ENCODE peak calls at places on chromosome 21, in nine cellular contexts. S, V, F, K, J, U, M, Z and W are unnamed samples.

GRCh38 chr21:46347791-46348381 is 23.9 kb downstream of the PCNT start:
- DNase-seq in S (no peak), V (peak), F (peak), K (no peak), J (no peak), U (peak), M (no peak), Z (peak), W (peak)

GRCh38 chr21:45302082-45303061 is 14.7 kb upstream of the POFUT2 start:
- DNase-seq in S (no peak), V (peak), F (peak), K (peak), J (peak), U (peak), M (no peak), Z (peak), W (peak)

GRCh38 chr21:46065993-46066842 is 31.7 kb upstream of the COL6A2 start:
- DNase-seq in S (no peak), V (no peak), F (peak), K (peak), J (no peak), U (peak), M (peak), Z (no peak), W (no peak)

GRCh38 chr21:27511241-27511640 is 544.4 kb upstream of the ADAMTS5 start:
- DNase-seq in S (no peak), V (no peak), F (no peak), K (no peak), J (no peak), U (no peak), M (no peak), Z (no peak), W (no peak)

GRCh38 chr21:42833439-42833815 is 45.9 kb downstream of the WDR4 start:
- DNase-seq in S (no peak), V (no peak), F (peak), K (no peak), J (peak), U (no peak), M (peak), Z (no peak), W (peak)

GRCh38 chr21:43737158-43737950 is 18.4 kb downstream of the PDXK start:
- DNase-seq in S (no peak), V (no peak), F (no peak), K (no peak), J (no peak), U (no peak), M (no peak), Z (no peak), W (no peak)

GRCh38 chr21:40254540-40255455 is 387.6 kb downstream of the PCP4 start:
- DNase-seq in S (no peak), V (no peak), F (peak), K (no peak), J (no peak), U (no peak), M (no peak), Z (no peak), W (no peak)

GRCh38 chr21:18384771-18385170 is 18.8 kb downstream of the TMPRSS15 start:
- DNase-seq in S (no peak), V (no peak), F (no peak), K (no peak), J (no peak), U (no peak), M (no peak), Z (no peak), W (peak)

GRCh38 chr21:44579833-44580144 is 615 bp downstream of the KRTAP10-5 start:
- DNase-seq in S (no peak), V (no peak), F (no peak), K (peak), J (no peak), U (no peak), M (peak), Z (no peak), W (no peak)

GRCh38 chr21:42670058-42670830 is 16.8 kb downstream of the PDE9A start:
- DNase-seq in S (no peak), V (no peak), F (no peak), K (no peak), J (no peak), U (no peak), M (no peak), Z (no peak), W (no peak)

GRCh38 chr21:45494135-45494850 is 47.9 kb downstream of the SLC19A1 start:
- DNase-seq in S (no peak), V (no peak), F (no peak), K (no peak), J (no peak), U (no peak), M (no peak), Z (peak), W (no peak)

GRCh38 chr21:15978158-15978805 is 248.5 kb downstream of the USP25 start:
- DNase-seq in S (peak), V (no peak), F (no peak), K (no peak), J (no peak), U (no peak), M (no peak), Z (no peak), W (peak)

DNA sequence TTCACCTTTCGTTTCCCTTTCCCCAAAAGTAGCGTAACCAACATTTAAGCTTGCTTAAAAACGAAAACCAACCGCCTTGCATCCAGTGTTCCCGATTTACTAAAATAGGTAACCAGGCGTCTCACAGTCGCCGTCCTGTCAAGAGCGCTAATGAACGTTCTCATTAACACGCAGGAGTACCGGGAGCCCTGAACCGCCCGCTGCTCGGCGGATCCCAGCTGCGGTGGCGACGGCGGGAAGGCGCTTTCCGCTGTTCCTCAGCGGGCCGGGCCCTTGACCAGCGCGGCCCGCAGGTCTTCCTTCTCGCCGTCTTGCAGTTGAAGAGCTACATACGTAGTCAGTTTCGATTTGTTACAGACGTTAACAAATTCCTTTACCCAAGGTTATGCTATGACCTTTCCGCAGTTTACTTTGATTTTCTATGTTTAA is 2.0 kb downstream of the OLIG1 start:
- DNase-seq in S (no peak), V (no peak), F (peak), K (no peak), J (no peak), U (no peak), M (no peak), Z (no peak), W (peak)
- H3K4me3 ChIP-seq in S (no peak), V (peak), F (peak), K (peak), J (peak), U (peak), M (peak), Z (peak), W (no peak)

GRCh38 chr21:39182016-39182415 is 1.2 kb downstream of the PSMG1 start:
- DNase-seq in S (no peak), V (no peak), F (no peak), K (no peak), J (no peak), U (no peak), M (no peak), Z (no peak), W (no peak)
- H3K4me3 ChIP-seq in S (peak), V (peak), F (peak), K (peak), J (peak), U (peak), M (peak), Z (peak), W (peak)

DNA sequence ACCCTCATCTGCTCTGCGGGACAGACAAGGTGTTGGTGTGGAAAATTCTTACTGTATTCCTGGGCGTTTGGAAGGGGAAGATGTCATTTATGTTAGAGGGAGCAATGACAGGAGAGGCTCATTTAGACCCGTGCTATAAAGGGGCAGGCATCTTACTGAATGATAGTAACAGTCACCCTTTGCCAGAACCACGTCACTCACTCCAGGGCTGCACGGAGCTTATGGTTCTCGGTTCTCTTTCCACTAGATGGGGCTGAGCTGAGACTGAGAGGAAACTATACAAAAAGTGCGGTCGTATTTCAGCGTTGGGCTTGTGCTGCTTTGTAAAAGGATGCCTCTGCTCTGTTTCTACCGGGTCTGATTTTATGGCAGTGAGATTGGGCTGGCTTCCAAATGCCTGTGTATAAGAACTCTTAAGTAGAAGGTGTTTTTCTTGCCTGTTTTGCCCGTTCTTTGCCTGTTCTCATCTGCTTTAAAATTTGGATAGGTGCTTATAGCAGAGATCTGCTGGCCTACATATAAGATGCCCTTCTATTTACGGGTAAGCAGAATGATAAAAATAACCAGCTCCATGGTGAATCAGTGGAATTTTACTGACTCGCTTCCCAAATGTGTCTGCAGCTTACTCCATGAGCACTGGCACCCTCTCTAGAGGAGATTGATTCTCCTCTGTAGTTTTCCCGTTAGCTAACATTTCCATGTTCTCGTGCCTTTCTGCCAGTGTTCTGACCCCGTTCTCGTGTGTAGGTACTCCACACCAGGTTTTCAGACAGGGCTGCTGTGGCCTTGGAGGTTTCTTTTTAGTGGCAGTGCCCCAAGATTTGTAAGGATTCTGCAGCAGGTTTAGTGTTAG is 55.9 kb downstream of the MRPS6 start:
- DNase-seq in S (peak), V (peak), F (peak), K (no peak), J (no peak), U (peak), M (no peak), Z (no peak), W (peak)
- H3K4me3 ChIP-seq in S (no peak), V (no peak), F (peak), K (no peak), J (peak), U (peak), M (no peak), Z (no peak), W (peak)

GRCh38 chr21:20997633-20998455 is at the start of gene NCAM2:
- DNase-seq in S (no peak), V (peak), F (peak), K (peak), J (peak), U (peak), M (peak), Z (peak), W (peak)

GRCh38 chr21:21000576-21001175 is 2.5 kb downstream of the NCAM2 start:
- DNase-seq in S (no peak), V (no peak), F (no peak), K (no peak), J (no peak), U (no peak), M (no peak), Z (no peak), W (no peak)

GRCh38 chr21:20998456-20998789 is 214 bp downstream of the NCAM2 start:
- DNase-seq in S (no peak), V (no peak), F (no peak), K (no peak), J (no peak), U (no peak), M (no peak), Z (no peak), W (no peak)

GRCh38 chr21:20998886-20999285 is 677 bp downstream of the NCAM2 start:
- DNase-seq in S (no peak), V (no peak), F (no peak), K (no peak), J (no peak), U (no peak), M (no peak), Z (no peak), W (no peak)

DNA sequence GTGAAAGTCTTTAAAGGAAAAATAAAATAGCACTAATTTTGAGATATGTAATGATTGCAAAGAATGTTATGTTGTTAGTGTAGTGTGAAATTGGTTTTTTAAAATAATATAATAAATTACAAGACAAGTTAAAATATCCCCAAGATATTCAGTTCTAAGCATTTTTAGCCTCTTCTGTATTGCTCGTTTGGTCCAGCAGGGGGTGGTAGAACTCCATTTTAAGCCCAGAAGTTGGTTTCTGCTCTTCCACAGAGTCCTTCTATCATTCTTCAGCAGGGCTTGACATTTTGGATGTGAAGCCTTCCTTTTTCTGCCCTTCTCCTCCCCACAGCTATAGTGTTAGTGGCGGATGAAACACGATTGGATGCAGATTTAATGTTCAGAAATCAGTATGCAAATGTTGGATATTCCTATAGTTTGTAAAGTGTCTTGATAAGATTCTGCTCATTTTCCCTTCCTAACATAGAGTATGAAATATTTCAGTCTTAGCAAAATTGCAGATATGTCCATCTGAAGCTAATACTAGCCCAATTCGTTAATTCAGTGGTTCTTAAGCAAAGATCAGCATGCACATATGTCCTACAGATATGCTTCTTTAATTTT is 1.5 kb downstream of the NCAM2 start:
- DNase-seq in S (no peak), V (peak), F (peak), K (no peak), J (no peak), U (no peak), M (no peak), Z (no peak), W (peak)
- H3K4me3 ChIP-seq in S (no peak), V (no peak), F (peak), K (peak), J (peak), U (no peak), M (peak), Z (no peak), W (no peak)